ENCODE peak calls at places on chromosomes 4 and X, in seven cellular contexts. L, H, W, U, G, S and I are unnamed samples.

GRCh38 chr4:3473943-3474335 is 10.8 kb downstream of the DOK7 start:
- DNase-seq in L (no peak), H (no peak), W (peak), U (peak), G (no peak), S (peak), I (no peak)

GRCh38 chrX:10016516-10017132 is 49.5 kb downstream of the CLDN34 start:
- DNase-seq in L (no peak), H (no peak), W (no peak), U (no peak), G (no peak), S (no peak), I (no peak)

GRCh38 chr4:145936142-145937020 is 2.2 kb downstream of the ZNF827 start:
- DNase-seq in L (peak), H (peak), W (peak), U (peak), G (peak), S (peak), I (peak)

GRCh38 chr4:98626350-98626749 is 32.1 kb downstream of the TSPAN5 start:
- DNase-seq in L (peak), H (peak), W (peak), U (no peak), G (peak), S (peak), I (peak)

GRCh38 chr4:165684177-165684870 is 188.7 kb upstream of the TLL1 start:
- DNase-seq in L (no peak), H (no peak), W (no peak), U (no peak), G (no peak), S (no peak), I (no peak)

GRCh38 chrX:146449243-146449642 is 360.3 kb upstream of the CXorf51B start:
- DNase-seq in L (no peak), H (no peak), W (no peak), U (no peak), G (no peak), S (no peak), I (no peak)

GRCh38 chr4:48913346-48913745 is 6.8 kb upstream of the OCIAD2 start:
- DNase-seq in L (peak), H (no peak), W (no peak), U (no peak), G (peak), S (no peak), I (no peak)

GRCh38 chr4:173332021-173332487 is 2.1 kb downstream of the HMGB2 start:
- DNase-seq in L (no peak), H (no peak), W (no peak), U (no peak), G (no peak), S (no peak), I (no peak)

GRCh38 chr4:70556856-70557255 is 35.2 kb upstream of the AMBN start:
- DNase-seq in L (no peak), H (no peak), W (no peak), U (no peak), G (no peak), S (no peak), I (no peak)

GRCh38 chr4:10384974-10385373 is 72.3 kb downstream of the ZNF518B start:
- DNase-seq in L (no peak), H (no peak), W (no peak), U (no peak), G (no peak), S (no peak), I (no peak)

GRCh38 chrX:50117477-50117876 is 83.3 kb downstream of the AKAP4 start:
- DNase-seq in L (no peak), H (no peak), W (no peak), U (no peak), G (no peak), S (no peak), I (no peak)

GRCh38 chr4:20658456-20658855 is 41.8 kb upstream of the PACRGL start:
- DNase-seq in L (no peak), H (no peak), W (no peak), U (no peak), G (no peak), S (no peak), I (no peak)

GRCh38 chrX:130120321-130120731 is 10.0 kb upstream of the ELF4 start:
- DNase-seq in L (no peak), H (no peak), W (no peak), U (no peak), G (no peak), S (no peak), I (peak)

GRCh38 chr4:80006935-80007744 is 65.9 kb downstream of the ANTXR2 start:
- DNase-seq in L (peak), H (no peak), W (no peak), U (no peak), G (no peak), S (no peak), I (no peak)

GRCh38 chr4:81472249-81473085 is 760 bp upstream of the RASGEF1B start:
- DNase-seq in L (peak), H (no peak), W (peak), U (no peak), G (no peak), S (no peak), I (no peak)

GRCh38 chr4:184833046-184833838 is 7.5 kb upstream of the ACSL1 start:
- DNase-seq in L (no peak), H (no peak), W (no peak), U (no peak), G (no peak), S (no peak), I (no peak)

GRCh38 chr4:150257338-150257737 is 179.1 kb downstream of the DCLK2 start:
- DNase-seq in L (no peak), H (peak), W (no peak), U (no peak), G (no peak), S (no peak), I (no peak)

GRCh38 chrX:36909584-36909983 is 98.6 kb upstream of the FAM47C start:
- DNase-seq in L (no peak), H (no peak), W (no peak), U (no peak), G (no peak), S (no peak), I (no peak)

GRCh38 chr4:76090241-76090691 is 15.8 kb downstream of the ART3 start:
- DNase-seq in L (peak), H (no peak), W (no peak), U (no peak), G (no peak), S (no peak), I (peak)

GRCh38 chr4:2598661-2599654 is 62.5 kb downstream of the FAM193A start:
- DNase-seq in L (no peak), H (no peak), W (no peak), U (no peak), G (no peak), S (no peak), I (no peak)

GRCh38 chrX:132375941-132376340 is 112.9 kb downstream of the MBNL3 start:
- DNase-seq in L (no peak), H (no peak), W (no peak), U (no peak), G (no peak), S (no peak), I (no peak)

GRCh38 chr4:87961993-87962791 is 13.3 kb upstream of the SPP1 start:
- DNase-seq in L (no peak), H (no peak), W (no peak), U (no peak), G (no peak), S (no peak), I (no peak)

GRCh38 chr4:139476363-139476762 is 22.4 kb downstream of the RAB33B start:
- DNase-seq in L (no peak), H (no peak), W (no peak), U (no peak), G (no peak), S (no peak), I (no peak)

GRCh38 chr4:76546282-76547166 is 111.5 kb downstream of the SHROOM3 start:
- DNase-seq in L (peak), H (no peak), W (no peak), U (no peak), G (no peak), S (no peak), I (no peak)

GRCh38 chrX:109742722-109743121 is 9.7 kb upstream of the ACSL4 start:
- DNase-seq in L (no peak), H (no peak), W (no peak), U (no peak), G (no peak), S (no peak), I (no peak)

GRCh38 chr4:134935320-134935719 is 733.7 kb upstream of the PABPC4L start:
- DNase-seq in L (no peak), H (no peak), W (no peak), U (no peak), G (no peak), S (no peak), I (no peak)

GRCh38 chr4:86593726-86594558 is at the start of gene PTPN13:
- DNase-seq in L (peak), H (peak), W (peak), U (peak), G (peak), S (peak), I (peak)

GRCh38 chrX:41733939-41734338 is 10.0 kb downstream of the GPR82 start:
- DNase-seq in L (no peak), H (no peak), W (no peak), U (no peak), G (no peak), S (no peak), I (no peak)

GRCh38 chr4:77177196-77177595 is 20.2 kb downstream of the CCNG2 start:
- DNase-seq in L (no peak), H (no peak), W (no peak), U (no peak), G (no peak), S (no peak), I (no peak)

GRCh38 chr4:137677851-137678250 is 145.6 kb upstream of the PCDH18 start:
- DNase-seq in L (no peak), H (no peak), W (no peak), U (no peak), G (no peak), S (no peak), I (no peak)

GRCh38 chrX:83446355-83446754 is 61.7 kb upstream of the POU3F4 start:
- DNase-seq in L (no peak), H (no peak), W (no peak), U (no peak), G (no peak), S (no peak), I (no peak)

GRCh38 chrX:40084471-40084870 is 13.3 kb downstream of the BCOR start:
- DNase-seq in L (no peak), H (no peak), W (no peak), U (no peak), G (no peak), S (no peak), I (no peak)
- H3K4me3 ChIP-seq in L (no peak), H (no peak), W (peak), U (peak), G (peak), S (no peak), I (no peak)

GRCh38 chrX:123140454-123140853 is 43.6 kb upstream of the GRIA3 start:
- DNase-seq in L (no peak), H (no peak), W (no peak), U (no peak), G (no peak), S (no peak), I (no peak)
- H3K27ac ChIP-seq in L (no peak), H (no peak), W (no peak), U (no peak), G (no peak), S (no peak), I (no peak)

GRCh38 chr4:119490335-119490734 is 138.3 kb downstream of the PDE5A start:
- DNase-seq in L (no peak), H (no peak), W (no peak), U (no peak), G (no peak), S (no peak), I (no peak)
- TF ChIP-seq CTCF in L (peak), H (peak), W (no peak), U (no peak), G (no peak), S (no peak), I (no peak)

DNA sequence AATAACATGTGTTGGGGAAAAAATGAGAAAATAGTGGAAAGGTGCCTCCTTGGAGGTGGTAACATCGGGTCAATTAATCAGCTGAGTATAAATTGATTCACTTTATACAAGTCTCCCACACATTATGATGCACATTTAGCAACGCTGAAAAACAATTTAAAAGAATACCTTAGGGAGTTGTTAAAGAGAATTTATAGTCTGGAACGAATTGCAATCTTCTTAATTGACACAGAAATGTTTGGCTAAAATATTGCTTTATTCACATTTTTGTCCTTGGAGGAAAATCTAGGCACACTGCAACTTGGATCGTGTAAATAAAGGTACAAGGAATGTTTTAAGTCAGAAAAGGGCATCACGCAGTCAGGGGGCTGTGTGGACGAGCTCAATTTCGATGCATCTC is 84.2 kb downstream of the HPRT1 start:
- DNase-seq in L (no peak), H (no peak), W (no peak), U (no peak), G (no peak), S (no peak), I (no peak)
- H3K4me3 ChIP-seq in L (no peak), H (peak), W (no peak), U (peak), G (no peak), S (no peak), I (no peak)

GRCh38 chr4:112082954-112083586 is 62.2 kb upstream of the FAM241A start:
- DNase-seq in L (no peak), H (no peak), W (no peak), U (no peak), G (no peak), S (no peak), I (no peak)
- H3K27ac ChIP-seq in L (peak), H (peak), W (no peak), U (peak), G (no peak), S (no peak), I (no peak)

GRCh38 chr4:105634402-105634801 is 74.1 kb downstream of the INTS12 start:
- DNase-seq in L (no peak), H (no peak), W (no peak), U (no peak), G (no peak), S (no peak), I (no peak)

GRCh38 chr4:105631818-105632400 is 76.6 kb downstream of the INTS12 start:
- DNase-seq in L (no peak), H (no peak), W (no peak), U (no peak), G (no peak), S (no peak), I (no peak)

GRCh38 chr4:105630670-105631655 is 77.5 kb downstream of the INTS12 start:
- DNase-seq in L (no peak), H (no peak), W (no peak), U (no peak), G (no peak), S (no peak), I (no peak)

GRCh38 chr4:105633241-105633640 is 75.2 kb downstream of the INTS12 start:
- DNase-seq in L (no peak), H (no peak), W (no peak), U (no peak), G (no peak), S (no peak), I (no peak)

GRCh38 chr4:105632599-105632998 is 75.9 kb downstream of the INTS12 start:
- DNase-seq in L (no peak), H (no peak), W (no peak), U (no peak), G (no peak), S (no peak), I (no peak)
- TF ChIP-seq CTCF in L (no peak), H (no peak), W (no peak), U (no peak), G (no peak), S (no peak), I (no peak)

GRCh38 chr4:153022233-153022632 is 86.1 kb downstream of the FHDC1 start:
- DNase-seq in L (no peak), H (no peak), W (no peak), U (no peak), G (no peak), S (peak), I (no peak)
- H3K4me3 ChIP-seq in L (no peak), H (no peak), W (no peak), U (no peak), G (no peak), S (no peak), I (no peak)